ENCODE peak calls at places on chromosome 2, in five cellular contexts. One of them, this sample, is unnamed.

GRCh38 chr2:142684667-142685066 is 192.8 kb upstream of the KYNU start:
- DNase-seq in mucosa of descending colon: no peak
- DNase-seq in tibial nerve: no peak
- DNase-seq in lower lobe of right lung: no peak
- DNase-seq in ovary: no peak
- DNase-seq in this sample: no peak

GRCh38 chr2:7792031-7792651 is 874.9 kb downstream of the RNF144A start:
- DNase-seq in mucosa of descending colon: no peak
- DNase-seq in tibial nerve: no peak
- DNase-seq in lower lobe of right lung: peak; percentile 55
- DNase-seq in ovary: no peak
- DNase-seq in this sample: peak; percentile 82

GRCh38 chr2:208366215-208367132 is 40.1 kb upstream of the PTH2R start:
- DNase-seq in mucosa of descending colon: no peak
- DNase-seq in tibial nerve: no peak
- DNase-seq in lower lobe of right lung: no peak
- DNase-seq in ovary: no peak
- DNase-seq in this sample: no peak

GRCh38 chr2:120398051-120398960 is 52.4 kb downstream of the INHBB start:
- DNase-seq in mucosa of descending colon: no peak
- DNase-seq in tibial nerve: no peak
- DNase-seq in lower lobe of right lung: no peak
- DNase-seq in ovary: no peak
- DNase-seq in this sample: no peak

GRCh38 chr2:130843321-130843985 is 6.7 kb downstream of the ARHGEF4 start:
- DNase-seq in mucosa of descending colon: no peak
- DNase-seq in tibial nerve: no peak
- DNase-seq in lower lobe of right lung: no peak
- DNase-seq in ovary: no peak
- DNase-seq in this sample: no peak

GRCh38 chr2:201882353-201883095 is 76.2 kb downstream of the CDK15 start:
- DNase-seq in mucosa of descending colon: no peak
- DNase-seq in tibial nerve: no peak
- DNase-seq in lower lobe of right lung: no peak
- DNase-seq in ovary: no peak
- DNase-seq in this sample: no peak

GRCh38 chr2:120908314-120908975 is 172.8 kb downstream of the GLI2 start:
- DNase-seq in mucosa of descending colon: no peak
- DNase-seq in tibial nerve: no peak
- DNase-seq in lower lobe of right lung: peak; percentile 39
- DNase-seq in ovary: no peak
- DNase-seq in this sample: no peak

GRCh38 chr2:201680743-201681142 is 17.7 kb downstream of the MPP4 start:
- DNase-seq in mucosa of descending colon: no peak
- DNase-seq in tibial nerve: no peak
- DNase-seq in lower lobe of right lung: no peak
- DNase-seq in ovary: no peak
- DNase-seq in this sample: no peak

GRCh38 chr2:47907097-47907781 is 941 bp upstream of the FBXO11 start:
- DNase-seq in mucosa of descending colon: peak; percentile 37
- DNase-seq in tibial nerve: peak; percentile 35
- DNase-seq in lower lobe of right lung: peak; percentile 55
- DNase-seq in ovary: peak; percentile 35
- DNase-seq in this sample: peak; percentile 12

GRCh38 chr2:217261452-217261851 is 401.6 kb upstream of the TNP1 start:
- DNase-seq in mucosa of descending colon: no peak
- DNase-seq in tibial nerve: no peak
- DNase-seq in lower lobe of right lung: no peak
- DNase-seq in ovary: no peak
- DNase-seq in this sample: no peak

GRCh38 chr2:191246820-191247380 is 1.7 kb downstream of the MYO1B start:
- DNase-seq in mucosa of descending colon: no peak
- DNase-seq in tibial nerve: no peak
- DNase-seq in lower lobe of right lung: no peak
- DNase-seq in ovary: no peak
- DNase-seq in this sample: no peak

GRCh38 chr2:5285891-5286290 is 406.3 kb upstream of the SOX11 start:
- DNase-seq in mucosa of descending colon: no peak
- DNase-seq in tibial nerve: no peak
- DNase-seq in lower lobe of right lung: no peak
- DNase-seq in ovary: no peak
- DNase-seq in this sample: no peak

GRCh38 chr2:142290931-142291330 is 160.1 kb upstream of the LRP1B start:
- DNase-seq in mucosa of descending colon: no peak
- DNase-seq in tibial nerve: no peak
- DNase-seq in lower lobe of right lung: no peak
- DNase-seq in ovary: no peak
- DNase-seq in this sample: no peak

GRCh38 chr2:240605867-240606743 is 19.2 kb upstream of the GPR35 start:
- DNase-seq in mucosa of descending colon: peak; percentile 46
- DNase-seq in tibial nerve: no peak
- DNase-seq in lower lobe of right lung: peak; percentile 33
- DNase-seq in ovary: peak; percentile 1
- DNase-seq in this sample: no peak

GRCh38 chr2:112627060-112628040 is 18.4 kb upstream of the SLC20A1 start:
- DNase-seq in mucosa of descending colon: no peak
- DNase-seq in tibial nerve: no peak
- DNase-seq in lower lobe of right lung: no peak
- DNase-seq in ovary: peak; percentile 43
- DNase-seq in this sample: no peak
- H3K4me1 ChIP-seq in mucosa of descending colon: peaks cover 13% of the 10 kb centered on the region
- H3K4me1 ChIP-seq in tibial nerve: peaks cover 33% of the 10 kb centered on the region
- H3K4me1 ChIP-seq in lower lobe of right lung: peaks cover 43% of the 10 kb centered on the region
- H3K4me1 ChIP-seq in ovary: no peaks in the 10 kb centered on the region
- H3K4me1 ChIP-seq in this sample: no peaks in the 10 kb centered on the region

GRCh38 chr2:101788995-101789970 is 91.8 kb downstream of the MAP4K4 start:
- DNase-seq in mucosa of descending colon: no peak
- DNase-seq in tibial nerve: no peak
- DNase-seq in lower lobe of right lung: no peak
- DNase-seq in ovary: no peak
- DNase-seq in this sample: no peak

GRCh38 chr2:101792208-101792607 is 94.7 kb downstream of the MAP4K4 start:
- DNase-seq in mucosa of descending colon: no peak
- DNase-seq in tibial nerve: no peak
- DNase-seq in lower lobe of right lung: no peak
- DNase-seq in ovary: no peak
- DNase-seq in this sample: no peak

GRCh38 chr2:101788565-101788964 is 91.1 kb downstream of the MAP4K4 start:
- DNase-seq in mucosa of descending colon: no peak
- DNase-seq in tibial nerve: no peak
- DNase-seq in lower lobe of right lung: no peak
- DNase-seq in ovary: no peak
- DNase-seq in this sample: no peak

GRCh38 chr2:101790856-101791255 is 93.3 kb downstream of the MAP4K4 start:
- DNase-seq in mucosa of descending colon: no peak
- DNase-seq in tibial nerve: no peak
- DNase-seq in lower lobe of right lung: no peak
- DNase-seq in ovary: peak; percentile 59
- DNase-seq in this sample: no peak

DNA sequence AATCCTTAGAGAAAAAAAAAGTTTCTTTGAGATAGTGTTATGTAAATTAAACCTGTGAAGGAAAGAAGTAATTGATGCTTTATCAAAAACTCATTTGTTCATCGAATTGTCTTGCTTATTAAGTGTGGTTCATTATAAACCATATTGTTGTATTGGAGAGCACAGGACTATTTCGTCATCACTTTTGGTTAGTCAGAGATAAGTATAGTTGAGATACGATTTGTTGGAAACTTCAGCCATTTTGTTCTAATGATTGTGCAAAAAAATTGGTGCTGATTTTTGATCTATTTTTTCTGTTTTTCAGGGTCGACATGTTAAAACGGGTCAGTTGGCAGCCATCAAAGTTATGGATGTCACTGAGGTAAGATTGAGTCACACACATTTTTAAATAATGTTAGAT is 92.9 kb downstream of the MAP4K4 start:
- DNase-seq in mucosa of descending colon: no peak
- DNase-seq in tibial nerve: no peak
- DNase-seq in lower lobe of right lung: no peak
- DNase-seq in ovary: no peak
- DNase-seq in this sample: no peak
- H3K4me1 ChIP-seq in mucosa of descending colon: peaks cover 5% of the 10 kb centered on the region
- H3K4me1 ChIP-seq in tibial nerve: peaks cover 73% of the 10 kb centered on the region
- H3K4me1 ChIP-seq in lower lobe of right lung: peaks cover 24% of the 10 kb centered on the region
- H3K4me1 ChIP-seq in ovary: peaks cover 16% of the 10 kb centered on the region
- H3K4me1 ChIP-seq in this sample: no peaks in the 10 kb centered on the region

GRCh38 chr2:74746480-74746879 is 87.4 kb upstream of the HK2 start:
- DNase-seq in mucosa of descending colon: no peak
- DNase-seq in tibial nerve: no peak
- DNase-seq in lower lobe of right lung: no peak
- DNase-seq in ovary: no peak
- DNase-seq in this sample: no peak
- H3K4me1 ChIP-seq in mucosa of descending colon: peaks cover 8% of the 10 kb centered on the region
- H3K4me1 ChIP-seq in tibial nerve: no peaks in the 10 kb centered on the region
- H3K4me1 ChIP-seq in lower lobe of right lung: peaks cover under 1% of the 10 kb centered on the region
- H3K4me1 ChIP-seq in ovary: peaks cover 8% of the 10 kb centered on the region
- H3K4me1 ChIP-seq in this sample: no peaks in the 10 kb centered on the region

DNA sequence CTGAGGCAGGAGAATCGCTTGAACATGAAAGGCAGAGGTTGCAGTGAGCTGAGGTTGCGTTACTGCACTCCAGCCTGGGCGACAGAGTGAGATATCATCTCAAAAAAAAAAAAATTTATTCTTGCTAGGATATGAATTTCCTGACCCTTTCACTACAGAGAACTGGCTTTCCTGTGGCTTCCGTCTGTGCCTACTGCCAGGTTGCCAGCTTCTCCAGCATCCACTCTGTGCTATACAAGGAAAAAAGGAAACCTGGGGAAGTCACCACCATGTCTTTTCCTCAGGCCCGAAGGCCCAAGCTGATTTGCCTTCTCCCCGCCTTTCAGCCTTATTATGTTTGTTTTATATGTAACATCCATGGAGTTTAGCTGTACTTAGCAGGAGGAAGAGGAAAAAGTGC is 122.0 kb upstream of the REV1 start:
- DNase-seq in mucosa of descending colon: no peak
- DNase-seq in tibial nerve: no peak
- DNase-seq in lower lobe of right lung: no peak
- DNase-seq in ovary: no peak
- DNase-seq in this sample: no peak
- H3K4me1 ChIP-seq in mucosa of descending colon: no peaks in the 10 kb centered on the region
- H3K4me1 ChIP-seq in tibial nerve: no peaks in the 10 kb centered on the region
- H3K4me1 ChIP-seq in lower lobe of right lung: no peaks in the 10 kb centered on the region
- H3K4me1 ChIP-seq in ovary: peaks cover 1% of the 10 kb centered on the region
- H3K4me1 ChIP-seq in this sample: no peaks in the 10 kb centered on the region

DNA sequence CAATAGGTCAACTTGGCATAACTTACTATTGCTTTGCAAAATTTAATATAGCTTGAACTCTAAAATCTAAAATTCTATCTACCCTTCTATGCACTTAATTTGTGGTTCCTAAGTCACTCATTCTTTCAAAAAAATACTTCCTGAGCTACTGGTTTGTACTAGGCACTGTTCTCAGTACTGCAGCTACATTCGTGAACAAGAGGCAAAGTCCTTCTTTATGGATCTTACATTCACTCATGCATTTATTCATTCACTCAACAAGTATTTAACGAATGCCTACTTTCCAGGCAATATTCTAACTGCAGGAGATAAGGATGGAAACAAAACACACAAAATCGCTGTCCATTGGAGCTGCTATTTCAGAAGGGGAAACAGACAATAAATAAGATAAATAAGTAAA is 104.8 kb downstream of the NBAS start:
- DNase-seq in mucosa of descending colon: no peak
- DNase-seq in tibial nerve: no peak
- DNase-seq in lower lobe of right lung: no peak
- DNase-seq in ovary: no peak
- DNase-seq in this sample: no peak
- H3K4me1 ChIP-seq in mucosa of descending colon: peaks cover 5% of the 10 kb centered on the region
- H3K4me1 ChIP-seq in tibial nerve: no peaks in the 10 kb centered on the region
- H3K4me1 ChIP-seq in lower lobe of right lung: no peaks in the 10 kb centered on the region
- H3K4me1 ChIP-seq in ovary: no peaks in the 10 kb centered on the region
- H3K4me1 ChIP-seq in this sample: no peaks in the 10 kb centered on the region

DNA sequence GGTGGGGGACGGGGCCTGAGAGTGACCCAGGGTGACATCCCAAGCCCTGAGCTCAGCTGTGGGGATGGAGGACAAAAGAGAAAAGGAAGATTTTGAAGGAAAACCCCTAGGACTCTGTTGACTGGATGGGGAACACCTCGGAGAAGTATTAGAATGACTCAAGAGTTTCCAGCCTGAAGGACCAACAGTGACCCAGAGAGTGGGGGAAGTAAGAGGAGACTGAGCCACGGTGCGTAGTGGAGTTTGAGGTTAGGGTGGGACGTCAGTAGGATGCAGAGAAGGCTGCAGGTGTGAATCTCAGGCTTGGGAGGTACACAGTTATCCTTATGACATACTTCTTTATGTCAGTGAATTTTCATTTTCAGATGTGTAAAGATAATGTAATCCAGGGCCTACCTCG is 119.5 kb downstream of the NCK2 start:
- DNase-seq in mucosa of descending colon: no peak
- DNase-seq in tibial nerve: no peak
- DNase-seq in lower lobe of right lung: no peak
- DNase-seq in ovary: no peak
- DNase-seq in this sample: no peak
- H3K4me1 ChIP-seq in mucosa of descending colon: peaks cover 5% of the 10 kb centered on the region
- H3K4me1 ChIP-seq in tibial nerve: peaks cover 41% of the 10 kb centered on the region
- H3K4me1 ChIP-seq in lower lobe of right lung: peaks cover 29% of the 10 kb centered on the region
- H3K4me1 ChIP-seq in ovary: peaks cover 20% of the 10 kb centered on the region
- H3K4me1 ChIP-seq in this sample: no peaks in the 10 kb centered on the region

GRCh38 chr2:12036640-12036983 is 290.2 kb downstream of the LPIN1 start:
- DNase-seq in mucosa of descending colon: no peak
- DNase-seq in tibial nerve: no peak
- DNase-seq in lower lobe of right lung: no peak
- DNase-seq in ovary: no peak
- DNase-seq in this sample: no peak
- H3K4me1 ChIP-seq in mucosa of descending colon: no peaks in the 10 kb centered on the region
- H3K4me1 ChIP-seq in tibial nerve: peaks cover 5% of the 10 kb centered on the region
- H3K4me1 ChIP-seq in lower lobe of right lung: no peaks in the 10 kb centered on the region
- H3K4me1 ChIP-seq in ovary: no peaks in the 10 kb centered on the region
- H3K4me1 ChIP-seq in this sample: no peaks in the 10 kb centered on the region

GRCh38 chr2:98458207-98458606 is 13.5 kb downstream of the INPP4A start:
- DNase-seq in mucosa of descending colon: no peak
- DNase-seq in tibial nerve: no peak
- DNase-seq in lower lobe of right lung: no peak
- DNase-seq in ovary: no peak
- DNase-seq in this sample: no peak
- H3K4me1 ChIP-seq in mucosa of descending colon: peaks cover 17% of the 10 kb centered on the region
- H3K4me1 ChIP-seq in tibial nerve: peaks cover 44% of the 10 kb centered on the region
- H3K4me1 ChIP-seq in lower lobe of right lung: peaks cover 64% of the 10 kb centered on the region
- H3K4me1 ChIP-seq in ovary: peaks cover 2% of the 10 kb centered on the region
- H3K4me1 ChIP-seq in this sample: no peaks in the 10 kb centered on the region

GRCh38 chr2:118120001-118120400 is 31.7 kb downstream of the INSIG2 start:
- DNase-seq in mucosa of descending colon: no peak
- DNase-seq in tibial nerve: no peak
- DNase-seq in lower lobe of right lung: no peak
- DNase-seq in ovary: no peak
- DNase-seq in this sample: no peak

GRCh38 chr2:118119158-118119715 is 31.0 kb downstream of the INSIG2 start:
- DNase-seq in mucosa of descending colon: no peak
- DNase-seq in tibial nerve: no peak
- DNase-seq in lower lobe of right lung: no peak
- DNase-seq in ovary: no peak
- DNase-seq in this sample: no peak

GRCh38 chr2:118115761-118116160 is 27.5 kb downstream of the INSIG2 start:
- DNase-seq in mucosa of descending colon: no peak
- DNase-seq in tibial nerve: no peak
- DNase-seq in lower lobe of right lung: no peak
- DNase-seq in ovary: no peak
- DNase-seq in this sample: no peak

GRCh38 chr2:118121101-118121500 is 32.8 kb downstream of the INSIG2 start:
- DNase-seq in mucosa of descending colon: no peak
- DNase-seq in tibial nerve: no peak
- DNase-seq in lower lobe of right lung: no peak
- DNase-seq in ovary: no peak
- DNase-seq in this sample: no peak

GRCh38 chr2:118118479-118118878 is 30.2 kb downstream of the INSIG2 start:
- DNase-seq in mucosa of descending colon: no peak
- DNase-seq in tibial nerve: no peak
- DNase-seq in lower lobe of right lung: no peak
- DNase-seq in ovary: no peak
- DNase-seq in this sample: no peak
- H3K4me1 ChIP-seq in mucosa of descending colon: peaks cover 2% of the 10 kb centered on the region
- H3K4me1 ChIP-seq in tibial nerve: peaks cover 22% of the 10 kb centered on the region
- H3K4me1 ChIP-seq in lower lobe of right lung: peaks cover 42% of the 10 kb centered on the region
- H3K4me1 ChIP-seq in ovary: peaks cover 2% of the 10 kb centered on the region
- H3K4me1 ChIP-seq in this sample: no peaks in the 10 kb centered on the region

This sample was measured in prostate gland.